ENCODE peak calls at places on chromosomes 1 and 21, in seven cellular contexts. V is MM.1S, C is right lobe of liver, F is stomach, J is GM12865, R is tibial nerve, K is AG10803. B is an unnamed sample.

GRCh38 chr1:113963281-113963906 is 15.9 kb upstream of the OLFML3 start:
- DNase-seq in V (no peak), C (no peak), F (no peak), J (no peak), R (no peak), K (peak; percentile 23), B (no peak)

GRCh38 chr1:226004396-226004795 is 5.3 kb upstream of the SDE2 start:
- DNase-seq in V (no peak), C (no peak), F (no peak), J (peak; percentile 48), R (no peak), K (no peak), B (no peak)

GRCh38 chr1:230270940-230271325 is 155.2 kb downstream of the PGBD5 start:
- DNase-seq in V (no peak), C (no peak), F (no peak), J (no peak), R (no peak), K (no peak), B (no peak)

GRCh38 chr1:225921734-225922709 is 2.0 kb downstream of the PYCR2 start:
- DNase-seq in V (no peak), C (no peak), F (no peak), J (no peak), R (no peak), K (peak; percentile 25), B (no peak)

GRCh38 chr1:119774746-119775495 is 6.2 kb upstream of the HMGCS2 start:
- DNase-seq in V (no peak), C (no peak), F (no peak), J (no peak), R (no peak), K (no peak), B (no peak)

GRCh38 chr1:93617670-93618488 is 63.8 kb downstream of the BCAR3 start:
- DNase-seq in V (no peak), C (peak; percentile 85), F (peak; percentile 78), J (no peak), R (no peak), K (no peak), B (no peak)

GRCh38 chr1:91883470-91883869 is 2.5 kb downstream of the TGFBR3 start:
- DNase-seq in V (peak; percentile 45), C (no peak), F (no peak), J (peak; percentile 39), R (no peak), K (peak; percentile 52), B (no peak)

GRCh38 chr1:167630568-167631385 is 745 bp downstream of the RCSD1 start:
- DNase-seq in V (peak; percentile 90), C (no peak), F (no peak), J (peak; percentile 83), R (no peak), K (no peak), B (no peak)

GRCh38 chr1:54882483-54882882 is 4.5 kb downstream of the DHCR24 start:
- DNase-seq in V (no peak), C (no peak), F (no peak), J (no peak), R (no peak), K (no peak), B (no peak)
- H3K4me3 ChIP-seq in V (no peak overlapping the region), C (no peak overlapping the region), F (no peak overlapping the region), J (no peak overlapping the region), R (no peak overlapping the region), K (no peak overlapping the region), B (no peak overlapping the region)

GRCh38 chr1:53725238-53725689 is 13.7 kb downstream of the GLIS1 start:
- DNase-seq in V (no peak), C (no peak), F (no peak), J (no peak), R (no peak), K (no peak), B (peak; percentile 36)
- TF ChIP-seq CTCF in V (no peak), C (no peak), F (no peak), J (no peak), R (no peak), K (no peak), B (no peak)

GRCh38 chr1:54997711-54997986 is 1.1 kb upstream of the BSND start:
- DNase-seq in V (no peak), C (no peak), F (no peak), J (no peak), R (no peak), K (no peak), B (no peak)
- H3K4me3 ChIP-seq in V (no peak overlapping the region), C (no peak overlapping the region), F (no peak overlapping the region), J (no peak overlapping the region), R (no peak overlapping the region), K (no peak overlapping the region), B (no peak overlapping the region)

GRCh38 chr21:41585199-41585994 is 77.4 kb upstream of the TMPRSS2 start:
- DNase-seq in V (no peak), C (no peak), F (peak; percentile 24), J (no peak), R (no peak), K (no peak), B (no peak)

GRCh38 chr21:41593051-41593783 is 85.3 kb upstream of the TMPRSS2 start:
- DNase-seq in V (no peak), C (no peak), F (peak; percentile 49), J (no peak), R (no peak), K (no peak), B (no peak)

GRCh38 chr21:41589620-41590175 is 81.7 kb upstream of the TMPRSS2 start:
- DNase-seq in V (no peak), C (no peak), F (peak; percentile 13), J (no peak), R (no peak), K (no peak), B (no peak)

GRCh38 chr21:41584603-41585176 is 76.7 kb upstream of the TMPRSS2 start:
- DNase-seq in V (no peak), C (no peak), F (peak; percentile 1), J (no peak), R (no peak), K (no peak), B (no peak)

DNA sequence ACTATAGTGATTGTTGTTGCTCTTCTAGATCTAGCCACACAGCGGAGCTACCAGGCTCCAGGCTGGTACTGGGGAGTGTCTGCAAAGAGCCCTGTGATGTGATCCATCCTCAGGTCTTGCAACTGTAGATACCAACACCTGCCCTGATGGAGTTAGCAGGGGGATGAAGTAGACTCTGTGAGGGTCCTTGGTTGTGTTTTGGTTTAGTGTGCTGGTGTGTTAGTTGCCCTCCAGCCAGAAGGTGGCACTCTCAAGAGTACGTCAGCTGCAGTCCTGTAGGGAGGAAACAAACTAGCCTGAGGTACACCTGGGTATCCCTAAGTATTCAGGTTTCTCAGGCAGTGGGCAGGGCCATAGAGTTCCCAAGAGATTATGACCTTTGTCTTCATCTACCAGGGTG is 81.2 kb upstream of the TMPRSS2 start:
- DNase-seq in V (no peak), C (no peak), F (peak; percentile 5), J (no peak), R (no peak), K (no peak), B (no peak)
- TF ChIP-seq CTCF in V (no peak), C (no peak), F (no peak), J (no peak), R (no peak), K (no peak), B (no peak)

DNA sequence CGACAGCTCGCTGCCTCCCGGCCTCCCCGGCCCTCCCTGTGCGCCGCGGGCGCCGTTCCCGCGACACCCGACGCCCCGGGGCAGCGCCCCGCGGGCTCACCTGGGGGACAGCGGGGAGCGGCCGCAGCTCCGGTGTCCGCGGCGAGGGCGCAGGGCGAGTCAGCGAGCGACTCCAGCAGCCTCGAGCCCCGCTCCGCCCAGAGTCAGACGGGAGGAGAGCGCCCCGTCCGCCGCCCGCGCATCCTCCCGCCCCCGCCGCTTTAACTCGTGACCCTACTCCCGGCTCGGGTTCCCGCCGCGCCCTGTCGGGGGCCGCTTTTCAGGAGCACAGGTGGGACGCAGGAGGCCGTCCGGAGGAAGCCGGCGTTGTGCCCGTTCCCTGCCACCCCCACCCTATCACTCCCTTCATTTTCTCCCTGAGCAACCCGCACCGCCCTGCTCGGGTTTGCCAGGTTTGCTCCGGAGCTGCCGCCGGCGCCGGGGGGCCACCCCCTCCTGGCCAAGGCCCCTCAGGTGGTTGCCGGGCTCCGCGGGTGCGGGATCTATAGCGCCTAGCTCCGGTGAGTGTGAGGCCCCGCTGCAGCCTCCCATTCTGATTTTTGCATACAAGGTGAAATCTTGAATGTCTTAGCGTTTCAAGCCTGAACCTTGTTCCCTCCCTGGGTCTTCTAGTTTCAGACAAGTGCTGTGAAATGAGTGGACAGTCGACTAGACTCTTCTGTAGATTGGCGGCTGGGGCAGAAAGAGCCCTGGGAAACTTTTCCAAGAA is at the start of gene MCOLN3:
- DNase-seq in V (peak; percentile 33), C (peak; percentile 31), F (peak; percentile 54), J (peak; percentile 51), R (no peak), K (no peak), B (no peak)
- H3K4me3 ChIP-seq in V (peak within 1 kb of the TSS; percentile 51), C (peak within 1 kb of the TSS; percentile 32), F (peak within 1 kb of the TSS; percentile 59), J (peak within 1 kb of the TSS; percentile 58), R (peak within 1 kb of the TSS; percentile 31), K (peak within 1 kb of the TSS; percentile 21), B (peak within 1 kb of the TSS; percentile 58)

DNA sequence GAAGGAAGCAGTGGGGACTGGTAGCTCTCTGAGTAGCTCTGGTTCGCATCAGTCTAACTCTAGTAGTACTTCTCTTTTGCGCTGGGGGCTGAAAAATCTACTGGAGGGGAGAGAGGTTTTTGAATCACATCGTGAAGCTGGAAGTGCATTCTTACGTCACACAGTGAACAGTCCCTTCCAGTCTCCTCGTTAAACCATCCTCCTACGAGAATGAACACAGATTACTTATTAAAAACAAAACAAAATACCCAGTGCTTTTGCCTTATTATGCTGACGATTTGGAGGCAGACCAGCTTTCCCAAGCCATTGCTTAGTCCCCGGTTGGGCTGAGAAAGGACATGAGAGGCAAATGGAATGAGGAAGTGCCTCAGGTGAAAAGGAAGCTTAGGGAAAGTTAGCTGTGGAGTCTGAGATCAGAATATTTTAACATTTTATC is 16.1 kb downstream of the HUNK start:
- DNase-seq in V (no peak), C (no peak), F (no peak), J (no peak), R (no peak), K (no peak), B (no peak)
- TF ChIP-seq CTCF in V (no peak), C (no peak), F (no peak), J (no peak), R (no peak), K (no peak), B (no peak)

GRCh38 chr1:51345300-51345687 is 14.9 kb upstream of the TTC39A start:
- DNase-seq in V (no peak), C (no peak), F (no peak), J (no peak), R (no peak), K (no peak), B (no peak)
- H3K4me3 ChIP-seq in V (no peak overlapping the region), C (no peak overlapping the region), F (no peak overlapping the region), J (no peak overlapping the region), R (no peak overlapping the region), K (no peak overlapping the region), B (no peak overlapping the region)

DNA sequence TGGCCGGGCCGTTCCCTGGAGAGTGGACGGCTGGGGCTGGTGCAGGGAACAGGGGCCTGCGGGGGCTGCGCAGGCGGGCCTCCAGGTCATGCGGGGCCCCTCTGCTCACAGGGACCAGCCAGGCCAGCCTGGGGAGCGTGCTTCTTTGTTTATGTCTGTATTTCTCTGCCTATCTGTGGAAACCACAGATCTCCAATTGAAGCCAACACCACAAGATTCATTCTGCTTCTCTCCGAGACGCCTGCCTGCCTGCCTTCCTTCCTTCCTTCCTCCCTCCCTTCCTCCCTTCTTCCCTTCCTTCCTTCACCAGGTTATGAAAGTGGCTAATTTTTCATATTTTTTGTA is 39.9 kb upstream of the HMGN1 start:
- DNase-seq in V (no peak), C (no peak), F (no peak), J (no peak), R (no peak), K (no peak), B (no peak)
- TF ChIP-seq CTCF in V (no peak), C (no peak), F (no peak), J (no peak), R (no peak), K (no peak), B (no peak)

GRCh38 chr1:148264374-148265276 is 112.5 kb upstream of the NBPF11 start:
- DNase-seq in V (no peak), C (no peak), F (no peak), J (peak; percentile 29), R (no peak), K (peak; percentile 56), B (peak; percentile 36)
- H3K4me3 ChIP-seq in V (peak overlapping the region; percentile 80), C (no peak overlapping the region), F (peak overlapping the region; percentile 54), J (peak overlapping the region; percentile 43), R (no peak overlapping the region), K (no peak overlapping the region), B (no peak overlapping the region)

B was measured in foreskin fibroblast.